ENCODE peak calls at places on chromosomes 4 and X, in five cellular contexts. Q, Y, Z, P and M are unnamed samples.

GRCh38 chrX:40304115-40304514 is 206.4 kb upstream of the BCOR start:
- DNase-seq in Q (no peak), Y (no peak), Z (no peak), P (no peak), M (no peak)

GRCh38 chrX:129823115-129823514 is 20.6 kb downstream of the ZDHHC9 start:
- DNase-seq in Q (no peak), Y (no peak), Z (peak), P (no peak), M (peak)

GRCh38 chr4:181294421-181294820 is 948.8 kb upstream of the TENM3 start:
- DNase-seq in Q (no peak), Y (no peak), Z (no peak), P (no peak), M (no peak)

GRCh38 chr4:48831532-48832015 is 686 bp downstream of the OCIAD1 start:
- DNase-seq in Q (no peak), Y (peak), Z (no peak), P (no peak), M (no peak)

GRCh38 chr4:110480031-110480549 is 4.1 kb downstream of the ENPEP start:
- DNase-seq in Q (no peak), Y (no peak), Z (no peak), P (no peak), M (no peak)

GRCh38 chr4:87122252-87122651 is 98.2 kb downstream of the KLHL8 start:
- DNase-seq in Q (no peak), Y (no peak), Z (no peak), P (no peak), M (no peak)

GRCh38 chr4:138310498-138310897 is 68.3 kb upstream of the SLC7A11 start:
- DNase-seq in Q (no peak), Y (no peak), Z (no peak), P (no peak), M (no peak)

GRCh38 chr4:186693159-186693815 is 30.4 kb downstream of the FAT1 start:
- DNase-seq in Q (no peak), Y (no peak), Z (peak), P (peak), M (no peak)

GRCh38 chrX:145817299-145817665 is 347 bp upstream of the SLITRK2 start:
- DNase-seq in Q (no peak), Y (no peak), Z (no peak), P (no peak), M (peak)

GRCh38 chr4:114694770-114695169 is 96.2 kb downstream of the UGT8 start:
- DNase-seq in Q (peak), Y (peak), Z (peak), P (peak), M (no peak)

GRCh38 chrX:1551959-1552546 is 15.1 kb upstream of the P2RY8 start:
- DNase-seq in Q (no peak), Y (no peak), Z (no peak), P (no peak), M (no peak)

GRCh38 chr4:42150653-42151567 is 1.5 kb downstream of the BEND4 start:
- DNase-seq in Q (no peak), Y (no peak), Z (no peak), P (no peak), M (no peak)

GRCh38 chrX:152451731-152451980 is 541 bp upstream of the GABRA3 start:
- DNase-seq in Q (no peak), Y (no peak), Z (no peak), P (no peak), M (peak)

GRCh38 chrX:115900425-115900824 is 270.1 kb upstream of the AGTR2 start:
- DNase-seq in Q (no peak), Y (no peak), Z (no peak), P (no peak), M (no peak)

GRCh38 chrX:115895678-115896329 is 274.7 kb upstream of the AGTR2 start:
- DNase-seq in Q (peak), Y (no peak), Z (no peak), P (no peak), M (no peak)

GRCh38 chrX:115897956-115898355 is 272.6 kb upstream of the AGTR2 start:
- DNase-seq in Q (no peak), Y (no peak), Z (no peak), P (no peak), M (no peak)

GRCh38 chrX:115896362-115896761 is 274.2 kb upstream of the AGTR2 start:
- DNase-seq in Q (no peak), Y (no peak), Z (no peak), P (no peak), M (no peak)

GRCh38 chrX:115898382-115899001 is 272.1 kb upstream of the AGTR2 start:
- DNase-seq in Q (peak), Y (no peak), Z (peak), P (peak), M (peak)
- TF ChIP-seq JUND in Q (peak), Y (no peak), Z (no peak), P (no peak), M (no peak)

DNA sequence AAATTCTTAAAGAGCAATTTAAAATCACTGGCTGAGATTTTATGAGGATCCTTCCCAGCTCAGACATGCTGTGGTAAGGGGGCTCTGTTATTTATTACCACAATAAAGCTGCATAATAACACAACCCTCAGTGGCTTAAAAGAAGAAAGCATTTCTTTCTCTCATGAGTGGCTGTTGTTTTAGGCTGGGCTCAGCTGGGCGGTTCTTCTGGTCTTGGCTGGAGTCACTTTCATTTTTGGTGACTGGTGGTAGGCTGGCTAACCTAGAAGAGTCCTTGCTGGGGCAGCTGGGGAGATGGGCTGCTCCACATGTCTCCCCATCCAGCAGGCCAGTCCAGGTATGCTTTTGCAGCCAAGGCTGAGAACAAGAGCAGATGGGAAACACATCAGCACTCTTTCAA is 113.0 kb upstream of the MSX1 start:
- DNase-seq in Q (no peak), Y (no peak), Z (no peak), P (no peak), M (no peak)
- TF ChIP-seq JUND in Q (no peak), Y (no peak), Z (no peak), P (no peak), M (no peak)

DNA sequence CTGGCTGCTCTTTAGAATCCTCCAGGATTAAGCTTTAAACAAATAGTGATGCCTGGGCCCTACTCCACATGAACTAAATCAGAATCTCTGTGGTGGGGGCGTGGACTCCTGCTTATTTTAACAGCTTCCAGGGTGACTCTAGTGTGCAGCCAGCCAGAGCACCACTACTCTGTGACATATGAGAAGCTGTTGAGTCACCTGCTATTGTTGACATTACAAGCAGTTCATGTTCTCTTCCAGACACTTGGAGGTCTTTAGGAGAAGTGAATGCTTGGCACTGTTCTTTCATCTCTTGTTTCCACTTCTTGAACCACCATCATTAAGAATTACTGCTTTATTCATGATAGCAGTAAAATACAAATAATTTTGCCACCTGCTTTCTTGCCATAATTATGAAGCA is 426 bp upstream of the C4orf51 start:
- DNase-seq in Q (peak), Y (no peak), Z (no peak), P (peak), M (peak)
- TF ChIP-seq JUND in Q (no peak), Y (no peak), Z (no peak), P (no peak), M (no peak)

DNA sequence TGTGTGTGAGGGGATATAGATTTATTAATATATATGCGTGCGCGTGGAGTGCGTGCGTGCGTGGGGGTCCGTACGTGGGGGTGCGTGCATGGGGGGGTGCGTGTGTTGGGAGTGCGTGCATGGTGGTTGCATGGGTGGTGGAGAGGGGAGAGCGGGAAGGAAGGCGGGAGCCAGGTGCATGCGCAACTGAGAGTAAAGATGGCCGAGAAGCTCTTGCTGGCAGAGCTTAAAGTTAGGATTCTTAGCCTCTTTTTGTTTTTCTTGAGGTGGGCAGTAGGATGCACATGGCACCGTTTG is 45.8 kb downstream of the TEX13B start:
- DNase-seq in Q (no peak), Y (no peak), Z (no peak), P (no peak), M (no peak)
- TF ChIP-seq JUND in Q (no peak), Y (no peak), Z (no peak), P (no peak), M (no peak)

DNA sequence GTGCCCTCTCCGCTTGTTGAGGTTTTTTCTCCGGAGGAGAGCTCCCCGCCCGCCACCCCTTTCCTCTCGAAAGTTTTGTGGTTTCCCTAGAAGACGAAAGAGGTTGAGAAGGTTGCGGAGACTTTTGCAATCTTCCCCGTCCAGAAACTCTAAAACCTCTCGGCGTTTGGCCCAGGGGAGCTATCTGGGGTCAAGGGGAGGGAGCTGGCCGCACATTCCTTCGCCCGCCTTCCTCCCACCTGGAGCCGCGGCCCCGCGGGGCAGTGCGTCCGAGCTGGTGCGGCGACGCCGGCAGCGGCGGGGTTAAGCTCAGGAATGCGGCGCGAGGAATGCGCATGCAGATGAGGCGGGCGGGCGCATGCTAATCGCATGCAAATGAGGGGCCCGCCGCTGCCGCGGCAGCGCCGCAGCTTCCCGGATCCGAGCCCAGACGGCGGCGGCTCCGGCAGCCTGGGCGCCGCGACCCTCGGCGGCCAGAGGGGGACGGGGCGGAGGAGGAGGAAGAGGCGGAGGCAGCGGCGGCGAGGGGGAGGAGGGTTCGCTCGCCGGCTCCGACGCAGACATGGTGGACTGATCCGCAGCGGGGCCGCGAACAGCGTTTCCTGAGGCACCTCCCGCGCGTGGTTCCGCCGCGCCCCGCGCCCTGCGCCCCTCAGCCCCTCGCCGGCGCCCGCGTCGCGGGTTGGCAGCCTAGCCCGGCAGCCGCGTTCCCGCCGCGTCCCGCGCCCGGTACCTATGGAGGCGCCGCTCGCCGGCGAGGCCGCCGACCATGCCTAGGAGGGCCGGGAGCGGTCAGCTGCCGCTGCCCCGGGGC is at the start of gene WWC2:
- DNase-seq in Q (peak), Y (no peak), Z (peak), P (peak), M (peak)
- TF ChIP-seq JUND in Q (peak), Y (no peak), Z (peak), P (no peak), M (no peak)

GRCh38 chrX:15686818-15687685 is 22.4 kb upstream of the CLTRN start:
- DNase-seq in Q (peak), Y (peak), Z (peak), P (peak), M (peak)

GRCh38 chrX:15679246-15679645 is 14.6 kb upstream of the CLTRN start:
- DNase-seq in Q (no peak), Y (no peak), Z (no peak), P (no peak), M (no peak)

GRCh38 chrX:15678339-15678738 is 13.7 kb upstream of the CLTRN start:
- DNase-seq in Q (no peak), Y (no peak), Z (no peak), P (no peak), M (no peak)

GRCh38 chrX:15680401-15680800 is 15.8 kb upstream of the CLTRN start:
- DNase-seq in Q (no peak), Y (no peak), Z (peak), P (no peak), M (no peak)

DNA sequence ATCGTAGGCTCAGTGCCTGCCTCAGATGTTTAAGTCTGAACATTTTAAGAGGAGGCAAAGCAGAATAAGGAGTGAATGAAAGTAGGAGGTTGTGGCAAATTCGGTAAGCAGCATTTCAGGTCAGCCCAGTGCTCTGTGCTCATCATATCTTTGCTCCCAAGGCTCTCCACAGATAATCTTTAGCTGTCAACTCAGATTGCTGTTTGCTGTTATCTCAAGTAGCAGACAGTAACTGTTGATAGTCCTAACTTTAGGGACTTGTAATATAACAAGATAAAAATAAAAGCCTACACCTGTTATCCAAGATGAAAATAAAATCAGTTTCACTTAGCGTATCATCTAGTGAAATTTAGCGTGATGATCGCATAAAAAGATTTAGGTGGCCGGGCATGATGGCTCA is 18.6 kb upstream of the CLTRN start:
- DNase-seq in Q (no peak), Y (no peak), Z (no peak), P (no peak), M (no peak)
- TF ChIP-seq JUND in Q (no peak), Y (no peak), Z (no peak), P (no peak), M (no peak)

DNA sequence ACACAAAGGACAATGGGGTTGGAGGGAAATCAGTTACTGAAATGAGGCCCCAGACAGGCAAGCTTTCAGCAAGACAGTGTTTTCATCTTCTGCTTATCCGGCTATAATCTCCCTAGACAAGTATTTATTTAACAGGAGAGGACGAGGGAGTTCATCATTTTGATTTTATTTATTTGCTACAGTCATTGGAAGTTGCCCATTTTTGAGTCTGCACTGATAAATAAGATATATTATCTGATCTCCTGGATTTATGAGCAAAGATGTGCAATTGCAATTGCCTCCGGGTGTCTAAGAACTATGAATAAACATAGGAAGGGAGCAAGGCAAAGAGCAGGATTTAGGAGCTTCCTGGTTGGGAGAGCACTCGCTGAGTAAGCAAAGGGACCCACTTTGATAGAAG is 263.2 kb upstream of the EDA2R start:
- DNase-seq in Q (no peak), Y (no peak), Z (no peak), P (no peak), M (no peak)
- TF ChIP-seq JUND in Q (no peak), Y (no peak), Z (no peak), P (no peak), M (no peak)